ENCODE peak calls at places on chromosome 13, in nine cellular contexts. W is anterior cingulate cortex; N is brain pericyte; F is GM18507; D is HT1080; H is Daoy; C is retina; L is activated CD4-positive, CD25-positive, alpha-beta regulatory T cell treated with anti-CD3 and anti-CD28 coated beads, Interleukin-2, amount 50 U/mL, for 16 hours; J is foreskin fibroblast. G is an unnamed sample.
A peak's percentile ranks its signal among the peaks of the same experiment; 100 is the strongest.

GRCh38 chr13:111939285-111940278 is 127.4 kb upstream of the SOX1 start:
- DNase-seq in D (no peak), N (no peak), H (no peak), L (no peak), W (no peak), F (no peak), C (no peak), J (no peak), G (no peak)

GRCh38 chr13:85755123-85755522 is 44.1 kb downstream of the SLITRK6 start:
- DNase-seq in W (no peak), J (no peak), F (no peak), L (no peak), C (no peak), D (no peak), N (no peak), H (no peak), G (no peak)

GRCh38 chr13:75838366-75839017 is 202.4 kb downstream of the LMO7 start:
- DNase-seq in D (no peak), W (no peak), F (no peak), H (no peak), L (no peak), N (no peak), J (no peak), C (no peak), G (no peak)

GRCh38 chr13:34364633-34365032 is 546.7 kb downstream of the RFC3 start:
- DNase-seq in H (no peak), L (no peak), W (no peak), J (peak; percentile 65), D (no peak), F (no peak), N (no peak), C (no peak), G (peak; percentile 73)

GRCh38 chr13:37306778-37307544 is 201.5 kb upstream of the CSNK1A1L start:
- DNase-seq in J (peak; percentile 95), D (peak; percentile 96), F (no peak), C (no peak), H (no peak), L (no peak), N (peak; percentile 33), W (no peak), G (peak; percentile 55)

GRCh38 chr13:49116873-49117272 is 103.3 kb upstream of the MLNR start:
- DNase-seq in H (no peak), J (no peak), F (no peak), D (no peak), W (no peak), L (no peak), N (no peak), C (no peak), G (no peak)

GRCh38 chr13:111484129-111484925 is 163.9 kb downstream of the TEX29 start:
- DNase-seq in H (no peak), C (peak; percentile 64), W (no peak), F (no peak), L (no peak), J (no peak), D (no peak), N (no peak), G (no peak)

GRCh38 chr13:50156722-50157121 is 141.5 kb downstream of the KCNRG start:
- DNase-seq in C (no peak), L (no peak), F (no peak), D (no peak), N (no peak), W (no peak), J (no peak), H (no peak), G (peak; percentile 54)

GRCh38 chr13:25335856-25336255 is 34.4 kb downstream of the NUP58 start:
- DNase-seq in D (no peak), J (no peak), H (no peak), W (no peak), N (no peak), L (no peak), C (no peak), F (no peak), G (no peak)

GRCh38 chr13:71242191-71242590 is 624.8 kb downstream of the DACH1 start:
- DNase-seq in W (no peak), L (no peak), J (peak; percentile 4), D (no peak), F (no peak), C (peak; percentile 15), H (no peak), N (no peak), G (peak; percentile 16)

GRCh38 chr13:114148521-114148855 is 16.1 kb upstream of the RASA3 start:
- DNase-seq in W (no peak), H (no peak), L (peak; percentile 71), N (no peak), F (no peak), C (no peak), D (no peak), J (no peak), G (no peak)

GRCh38 chr13:35481777-35482176 is 5.3 kb upstream of the MAB21L1 start:
- DNase-seq in W (no peak), H (no peak), L (no peak), F (no peak), N (no peak), J (peak; percentile 28), C (no peak), D (no peak), G (no peak)

GRCh38 chr13:108120332-108120731 is 95.0 kb downstream of the LIG4 start:
- DNase-seq in N (no peak), D (peak; percentile 57), C (no peak), W (no peak), F (no peak), L (no peak), H (peak; percentile 63), J (no peak), G (no peak)

G was measured in left kidney.